ENCODE peak calls at places on chromosomes 12 and 14, in ten cellular contexts. One of them, this sample, is unnamed.

GRCh38 chr14:102088012-102088792 is 1.4 kb upstream of the HSP90AA1 start:
- DNase-seq in upper lobe of left lung: peak; percentile 92
- DNase-seq in suprapubic skin: peak; percentile 84
- DNase-seq in tibial artery: peak; percentile 54
- DNase-seq in HFF-Myc: no peak
- DNase-seq in GM23338: peak; percentile 84
- DNase-seq in MM.1S: no peak
- DNase-seq in fibroblast of mammary gland: peak; percentile 19
- DNase-seq in fibroblast of lung: no peak
- DNase-seq in CD8-positive, alpha-beta memory T cell: peak; percentile 63
- DNase-seq in this sample: no peak

GRCh38 chr14:92719421-92719820 is 29.0 kb downstream of the LGMN start:
- DNase-seq in HFF-Myc: no peak
- DNase-seq in fibroblast of mammary gland: peak; percentile 89
- DNase-seq in CD8-positive, alpha-beta memory T cell: no peak
- DNase-seq in suprapubic skin: no peak
- DNase-seq in fibroblast of lung: peak; percentile 48
- DNase-seq in GM23338: no peak
- DNase-seq in upper lobe of left lung: no peak
- DNase-seq in MM.1S: no peak
- DNase-seq in tibial artery: no peak
- DNase-seq in this sample: no peak

GRCh38 chr14:102805454-102805891 is 28.2 kb downstream of the TRAF3 start:
- DNase-seq in HFF-Myc: no peak
- DNase-seq in fibroblast of lung: no peak
- DNase-seq in GM23338: no peak
- DNase-seq in tibial artery: peak; percentile 10
- DNase-seq in fibroblast of mammary gland: peak; percentile 51
- DNase-seq in MM.1S: peak; percentile 71
- DNase-seq in suprapubic skin: no peak
- DNase-seq in CD8-positive, alpha-beta memory T cell: peak; percentile 60
- DNase-seq in upper lobe of left lung: no peak
- DNase-seq in this sample: no peak

GRCh38 chr14:35438910-35439713 is 34.6 kb upstream of the NFKBIA start:
- DNase-seq in HFF-Myc: no peak
- DNase-seq in fibroblast of lung: no peak
- DNase-seq in tibial artery: no peak
- DNase-seq in MM.1S: no peak
- DNase-seq in CD8-positive, alpha-beta memory T cell: no peak
- DNase-seq in GM23338: peak; percentile 57
- DNase-seq in fibroblast of mammary gland: peak; percentile 17
- DNase-seq in suprapubic skin: no peak
- DNase-seq in upper lobe of left lung: no peak
- DNase-seq in this sample: no peak

GRCh38 chr12:81811066-81811777 is 52.1 kb upstream of the PPFIA2 start:
- DNase-seq in upper lobe of left lung: no peak
- DNase-seq in fibroblast of mammary gland: peak; percentile 91
- DNase-seq in fibroblast of lung: no peak
- DNase-seq in HFF-Myc: no peak
- DNase-seq in suprapubic skin: no peak
- DNase-seq in GM23338: peak; percentile 47
- DNase-seq in tibial artery: peak; percentile 31
- DNase-seq in CD8-positive, alpha-beta memory T cell: no peak
- DNase-seq in MM.1S: no peak
- DNase-seq in this sample: peak; percentile 36

GRCh38 chr12:23949212-23950010 is at the start of gene SOX5:
- DNase-seq in GM23338: peak; percentile 63
- DNase-seq in HFF-Myc: no peak
- DNase-seq in tibial artery: peak; percentile 24
- DNase-seq in upper lobe of left lung: peak; percentile 49
- DNase-seq in fibroblast of lung: peak; percentile 83
- DNase-seq in CD8-positive, alpha-beta memory T cell: no peak
- DNase-seq in MM.1S: peak; percentile 20
- DNase-seq in suprapubic skin: no peak
- DNase-seq in fibroblast of mammary gland: peak; percentile 75
- DNase-seq in this sample: no peak

GRCh38 chr12:13745100-13745678 is 236.2 kb downstream of the GRIN2B start:
- DNase-seq in upper lobe of left lung: peak; percentile 10
- DNase-seq in CD8-positive, alpha-beta memory T cell: no peak
- DNase-seq in fibroblast of lung: no peak
- DNase-seq in GM23338: no peak
- DNase-seq in MM.1S: no peak
- DNase-seq in suprapubic skin: no peak
- DNase-seq in HFF-Myc: no peak
- DNase-seq in fibroblast of mammary gland: no peak
- DNase-seq in tibial artery: no peak
- DNase-seq in this sample: no peak

GRCh38 chr14:91127411-91127810 is 13.5 kb downstream of the DGLUCY start:
- DNase-seq in CD8-positive, alpha-beta memory T cell: no peak
- DNase-seq in suprapubic skin: peak; percentile 75
- DNase-seq in HFF-Myc: no peak
- DNase-seq in fibroblast of mammary gland: no peak
- DNase-seq in upper lobe of left lung: peak; percentile 60
- DNase-seq in MM.1S: peak; percentile 18
- DNase-seq in fibroblast of lung: no peak
- DNase-seq in GM23338: no peak
- DNase-seq in tibial artery: no peak
- DNase-seq in this sample: no peak

GRCh38 chr14:95008445-95009217 is 148.7 kb downstream of the DICER1 start:
- DNase-seq in CD8-positive, alpha-beta memory T cell: no peak
- DNase-seq in HFF-Myc: no peak
- DNase-seq in GM23338: no peak
- DNase-seq in suprapubic skin: no peak
- DNase-seq in MM.1S: no peak
- DNase-seq in fibroblast of mammary gland: no peak
- DNase-seq in fibroblast of lung: no peak
- DNase-seq in upper lobe of left lung: no peak
- DNase-seq in tibial artery: no peak
- DNase-seq in this sample: no peak

GRCh38 chr12:20440408-20440807 is 72.1 kb downstream of the PDE3A start:
- DNase-seq in GM23338: no peak
- DNase-seq in fibroblast of mammary gland: no peak
- DNase-seq in upper lobe of left lung: no peak
- DNase-seq in CD8-positive, alpha-beta memory T cell: no peak
- DNase-seq in suprapubic skin: no peak
- DNase-seq in fibroblast of lung: no peak
- DNase-seq in tibial artery: no peak
- DNase-seq in MM.1S: no peak
- DNase-seq in HFF-Myc: no peak
- DNase-seq in this sample: no peak

GRCh38 chr12:20434993-20435392 is 66.7 kb downstream of the PDE3A start:
- DNase-seq in upper lobe of left lung: no peak
- DNase-seq in suprapubic skin: no peak
- DNase-seq in HFF-Myc: no peak
- DNase-seq in MM.1S: no peak
- DNase-seq in CD8-positive, alpha-beta memory T cell: no peak
- DNase-seq in tibial artery: no peak
- DNase-seq in GM23338: no peak
- DNase-seq in fibroblast of lung: no peak
- DNase-seq in fibroblast of mammary gland: peak; percentile 18
- DNase-seq in this sample: no peak

GRCh38 chr12:20438307-20438779 is 70.0 kb downstream of the PDE3A start:
- DNase-seq in GM23338: no peak
- DNase-seq in CD8-positive, alpha-beta memory T cell: no peak
- DNase-seq in tibial artery: no peak
- DNase-seq in fibroblast of mammary gland: peak; percentile 83
- DNase-seq in MM.1S: no peak
- DNase-seq in HFF-Myc: peak; percentile 35
- DNase-seq in upper lobe of left lung: no peak
- DNase-seq in suprapubic skin: no peak
- DNase-seq in fibroblast of lung: peak; percentile 73
- DNase-seq in this sample: peak; percentile 53

GRCh38 chr12:20439634-20440033 is 71.3 kb downstream of the PDE3A start:
- DNase-seq in upper lobe of left lung: no peak
- DNase-seq in fibroblast of lung: no peak
- DNase-seq in GM23338: no peak
- DNase-seq in CD8-positive, alpha-beta memory T cell: no peak
- DNase-seq in fibroblast of mammary gland: no peak
- DNase-seq in tibial artery: no peak
- DNase-seq in HFF-Myc: no peak
- DNase-seq in MM.1S: no peak
- DNase-seq in suprapubic skin: no peak
- DNase-seq in this sample: no peak

DNA sequence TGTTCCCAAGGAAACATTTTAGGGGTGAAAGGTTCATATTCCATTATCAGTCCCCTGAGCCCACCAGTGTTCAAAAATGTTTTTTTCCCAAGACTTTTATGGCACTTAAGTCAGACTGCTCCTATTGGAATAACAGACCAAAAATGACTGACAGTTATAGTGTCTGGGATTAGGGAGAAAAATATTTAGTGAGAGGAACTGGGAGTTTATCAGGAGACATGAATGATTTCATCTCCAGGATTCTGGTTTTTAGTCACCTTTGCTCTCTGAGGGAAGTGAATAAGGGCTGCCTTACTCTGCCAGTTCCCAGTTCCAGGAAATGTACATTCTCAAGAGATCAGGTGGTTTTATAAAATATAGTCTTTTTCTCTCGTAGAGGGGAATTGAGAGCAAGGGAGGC is 68.0 kb downstream of the PDE3A start:
- DNase-seq in GM23338: no peak
- DNase-seq in fibroblast of lung: no peak
- DNase-seq in fibroblast of mammary gland: peak; percentile 41
- DNase-seq in CD8-positive, alpha-beta memory T cell: no peak
- DNase-seq in HFF-Myc: no peak
- DNase-seq in MM.1S: no peak
- DNase-seq in upper lobe of left lung: no peak
- DNase-seq in tibial artery: no peak
- DNase-seq in suprapubic skin: no peak
- DNase-seq in this sample: no peak
- H3K4me3 ChIP-seq in GM23338: no peak overlapping the region
- H3K4me3 ChIP-seq in fibroblast of lung: no peak overlapping the region
- H3K4me3 ChIP-seq in fibroblast of mammary gland: no peak overlapping the region
- H3K4me3 ChIP-seq in CD8-positive, alpha-beta memory T cell: no peak overlapping the region
- H3K4me3 ChIP-seq in HFF-Myc: no peak overlapping the region
- H3K4me3 ChIP-seq in MM.1S: no peak overlapping the region
- H3K4me3 ChIP-seq in upper lobe of left lung: no peak overlapping the region
- H3K4me3 ChIP-seq in tibial artery: peak overlapping the region; percentile 12
- H3K4me3 ChIP-seq in suprapubic skin: no peak overlapping the region
- H3K4me3 ChIP-seq in this sample: no peak overlapping the region

GRCh38 chr12:53098982-53099651 is 1.6 kb downstream of the IGFBP6 start:
- DNase-seq in fibroblast of lung: peak; percentile 98
- DNase-seq in tibial artery: peak; percentile 96
- DNase-seq in HFF-Myc: peak; percentile 93
- DNase-seq in fibroblast of mammary gland: peak; percentile 98
- DNase-seq in upper lobe of left lung: no peak
- DNase-seq in MM.1S: peak; percentile 70
- DNase-seq in GM23338: peak; percentile 90
- DNase-seq in CD8-positive, alpha-beta memory T cell: peak; percentile 92
- DNase-seq in suprapubic skin: peak; percentile 96
- DNase-seq in this sample: peak; percentile 84

GRCh38 chr12:53098354-53098981 is 1.0 kb downstream of the IGFBP6 start:
- DNase-seq in MM.1S: peak; percentile 9
- DNase-seq in upper lobe of left lung: no peak
- DNase-seq in suprapubic skin: peak; percentile 65
- DNase-seq in HFF-Myc: no peak
- DNase-seq in fibroblast of mammary gland: peak; percentile 89
- DNase-seq in CD8-positive, alpha-beta memory T cell: no peak
- DNase-seq in tibial artery: peak; percentile 80
- DNase-seq in fibroblast of lung: peak; percentile 83
- DNase-seq in GM23338: peak; percentile 34
- DNase-seq in this sample: peak; percentile 41

GRCh38 chr12:53097207-53097563 is 282 bp upstream of the IGFBP6 start:
- DNase-seq in suprapubic skin: no peak
- DNase-seq in GM23338: peak; percentile 66
- DNase-seq in HFF-Myc: no peak
- DNase-seq in tibial artery: peak; percentile 72
- DNase-seq in fibroblast of lung: peak; percentile 55
- DNase-seq in upper lobe of left lung: no peak
- DNase-seq in fibroblast of mammary gland: peak; percentile 43
- DNase-seq in MM.1S: no peak
- DNase-seq in CD8-positive, alpha-beta memory T cell: no peak
- DNase-seq in this sample: no peak

GRCh38 chr12:53096761-53097160 is 706 bp upstream of the IGFBP6 start:
- DNase-seq in HFF-Myc: no peak
- DNase-seq in GM23338: peak; percentile 37
- DNase-seq in fibroblast of lung: no peak
- DNase-seq in fibroblast of mammary gland: no peak
- DNase-seq in MM.1S: no peak
- DNase-seq in upper lobe of left lung: no peak
- DNase-seq in CD8-positive, alpha-beta memory T cell: no peak
- DNase-seq in tibial artery: no peak
- DNase-seq in suprapubic skin: peak; percentile 68
- DNase-seq in this sample: no peak

GRCh38 chr12:53097564-53098353 is at the start of gene IGFBP6:
- DNase-seq in CD8-positive, alpha-beta memory T cell: peak; percentile 78
- DNase-seq in tibial artery: peak; percentile 81
- DNase-seq in upper lobe of left lung: peak; percentile 94
- DNase-seq in fibroblast of lung: peak; percentile 45
- DNase-seq in MM.1S: peak; percentile 69
- DNase-seq in HFF-Myc: no peak
- DNase-seq in GM23338: peak; percentile 83
- DNase-seq in suprapubic skin: peak; percentile 83
- DNase-seq in fibroblast of mammary gland: peak; percentile 34
- DNase-seq in this sample: no peak
- H3K4me3 ChIP-seq in CD8-positive, alpha-beta memory T cell: peak within 1 kb of the TSS; percentile 53
- H3K4me3 ChIP-seq in tibial artery: peak within 1 kb of the TSS; percentile 80
- H3K4me3 ChIP-seq in upper lobe of left lung: peak within 1 kb of the TSS; percentile 64
- H3K4me3 ChIP-seq in fibroblast of lung: peak within 1 kb of the TSS; percentile 85
- H3K4me3 ChIP-seq in MM.1S: peak within 1 kb of the TSS; percentile 77
- H3K4me3 ChIP-seq in HFF-Myc: peak within 1 kb of the TSS; percentile 52
- H3K4me3 ChIP-seq in GM23338: peak within 1 kb of the TSS; percentile 96
- H3K4me3 ChIP-seq in suprapubic skin: peak within 1 kb of the TSS; percentile 61
- H3K4me3 ChIP-seq in fibroblast of mammary gland: peak within 1 kb of the TSS; percentile 63
- H3K4me3 ChIP-seq in this sample: peak within 1 kb of the TSS; percentile 63

DNA sequence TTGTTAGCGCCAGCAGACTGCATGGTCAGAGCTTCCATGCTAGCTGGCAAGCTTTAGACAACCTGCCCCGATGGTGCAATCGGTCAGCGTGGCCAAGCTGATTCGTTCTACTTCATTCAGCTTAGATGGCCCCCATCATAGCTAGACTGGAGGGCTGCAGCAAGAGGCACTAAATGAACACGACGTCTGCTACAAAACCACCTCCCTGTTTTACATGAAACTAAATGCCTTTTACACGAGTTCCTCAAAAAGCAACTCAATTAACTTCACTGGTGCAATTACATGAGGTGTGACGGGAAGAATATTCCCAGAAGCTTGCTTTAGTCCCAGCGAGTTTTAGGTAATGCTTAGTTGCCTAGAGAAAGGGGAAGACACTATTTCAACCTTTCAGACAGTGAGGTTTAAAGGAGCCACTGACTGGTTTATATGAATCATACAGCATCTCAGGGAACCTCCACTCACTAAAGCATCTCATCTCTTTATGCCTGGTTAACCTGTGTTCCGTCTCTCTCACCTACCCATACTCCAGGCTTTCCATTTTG is 8.4 kb downstream of the NIN start:
- DNase-seq in GM23338: no peak
- DNase-seq in tibial artery: no peak
- DNase-seq in suprapubic skin: no peak
- DNase-seq in MM.1S: no peak
- DNase-seq in CD8-positive, alpha-beta memory T cell: no peak
- DNase-seq in HFF-Myc: no peak
- DNase-seq in upper lobe of left lung: no peak
- DNase-seq in fibroblast of mammary gland: no peak
- DNase-seq in fibroblast of lung: no peak
- DNase-seq in this sample: no peak
- H3K4me3 ChIP-seq in GM23338: no peak overlapping the region
- H3K4me3 ChIP-seq in tibial artery: no peak overlapping the region
- H3K4me3 ChIP-seq in suprapubic skin: no peak overlapping the region
- H3K4me3 ChIP-seq in MM.1S: no peak overlapping the region
- H3K4me3 ChIP-seq in CD8-positive, alpha-beta memory T cell: peak overlapping the region; percentile 17
- H3K4me3 ChIP-seq in HFF-Myc: no peak overlapping the region
- H3K4me3 ChIP-seq in upper lobe of left lung: no peak overlapping the region
- H3K4me3 ChIP-seq in fibroblast of mammary gland: no peak overlapping the region
- H3K4me3 ChIP-seq in fibroblast of lung: no peak overlapping the region
- H3K4me3 ChIP-seq in this sample: no peak overlapping the region

GRCh38 chr12:11545438-11546330 is 103.8 kb upstream of the ETV6 start:
- DNase-seq in MM.1S: peak; percentile 89
- DNase-seq in fibroblast of lung: no peak
- DNase-seq in tibial artery: no peak
- DNase-seq in suprapubic skin: no peak
- DNase-seq in CD8-positive, alpha-beta memory T cell: peak; percentile 67
- DNase-seq in GM23338: peak; percentile 30
- DNase-seq in upper lobe of left lung: no peak
- DNase-seq in HFF-Myc: no peak
- DNase-seq in fibroblast of mammary gland: no peak
- DNase-seq in this sample: no peak
- H3K4me3 ChIP-seq in MM.1S: peak overlapping the region; percentile 46
- H3K4me3 ChIP-seq in fibroblast of lung: no peak overlapping the region
- H3K4me3 ChIP-seq in tibial artery: no peak overlapping the region
- H3K4me3 ChIP-seq in suprapubic skin: no peak overlapping the region
- H3K4me3 ChIP-seq in CD8-positive, alpha-beta memory T cell: peak overlapping the region; percentile 35
- H3K4me3 ChIP-seq in GM23338: no peak overlapping the region
- H3K4me3 ChIP-seq in upper lobe of left lung: no peak overlapping the region
- H3K4me3 ChIP-seq in HFF-Myc: no peak overlapping the region
- H3K4me3 ChIP-seq in fibroblast of mammary gland: no peak overlapping the region
- H3K4me3 ChIP-seq in this sample: no peak overlapping the region

This sample was measured in skeletal muscle cell.